ENCODE peak calls at places on chromosome 10, in seven cellular contexts. One of them, this sample, is unnamed.

GRCh38 chr10:35124540-35124939 is 2.1 kb upstream of the CREM start:
- DNase-seq in K562: peak
- DNase-seq in SK-N-SH: no peak
- DNase-seq in HepG2: no peak
- DNase-seq in A549: no peak
- DNase-seq in IMR-90: no peak
- DNase-seq in GM12878: no peak
- DNase-seq in this sample: no peak

GRCh38 chr10:132605390-132605789 is 67.8 kb downstream of the INPP5A start:
- DNase-seq in K562: no peak
- DNase-seq in SK-N-SH: no peak
- DNase-seq in HepG2: no peak
- DNase-seq in A549: no peak
- DNase-seq in IMR-90: no peak
- DNase-seq in GM12878: no peak
- DNase-seq in this sample: no peak

GRCh38 chr10:14648042-14648765 is 126.5 kb downstream of the FAM107B start:
- DNase-seq in K562: no peak
- DNase-seq in SK-N-SH: peak
- DNase-seq in HepG2: no peak
- DNase-seq in A549: no peak
- DNase-seq in IMR-90: peak
- DNase-seq in GM12878: peak
- DNase-seq in this sample: no peak

GRCh38 chr10:98340946-98341345 is 73.0 kb upstream of the LOXL4 start:
- DNase-seq in K562: no peak
- DNase-seq in SK-N-SH: peak
- DNase-seq in HepG2: no peak
- DNase-seq in A549: no peak
- DNase-seq in IMR-90: peak
- DNase-seq in GM12878: no peak
- DNase-seq in this sample: no peak

GRCh38 chr10:133160813-133161471 is 923 bp downstream of the KNDC1 start:
- DNase-seq in K562: no peak
- DNase-seq in SK-N-SH: peak
- DNase-seq in HepG2: no peak
- DNase-seq in A549: no peak
- DNase-seq in IMR-90: no peak
- DNase-seq in GM12878: no peak
- DNase-seq in this sample: no peak

GRCh38 chr10:55627526-55628170 is 733.4 kb downstream of the ZWINT start:
- DNase-seq in K562: no peak
- DNase-seq in SK-N-SH: peak
- DNase-seq in HepG2: no peak
- DNase-seq in A549: no peak
- DNase-seq in IMR-90: no peak
- DNase-seq in GM12878: no peak
- DNase-seq in this sample: peak

GRCh38 chr10:29618341-29619171 is 16.2 kb downstream of the SVIL start:
- DNase-seq in K562: no peak
- DNase-seq in SK-N-SH: no peak
- DNase-seq in HepG2: peak
- DNase-seq in A549: peak
- DNase-seq in IMR-90: peak
- DNase-seq in GM12878: no peak
- DNase-seq in this sample: no peak

GRCh38 chr10:15719899-15720634 is at the start of gene ITGA8:
- DNase-seq in K562: no peak
- DNase-seq in SK-N-SH: peak
- DNase-seq in HepG2: no peak
- DNase-seq in A549: peak
- DNase-seq in IMR-90: no peak
- DNase-seq in GM12878: no peak
- DNase-seq in this sample: no peak

GRCh38 chr10:32256613-32257437 is 90.1 kb downstream of the EPC1 start:
- DNase-seq in K562: peak
- DNase-seq in SK-N-SH: peak
- DNase-seq in HepG2: peak
- DNase-seq in A549: peak
- DNase-seq in IMR-90: peak
- DNase-seq in GM12878: peak
- DNase-seq in this sample: peak

GRCh38 chr10:68171539-68172080 is 60.3 kb downstream of the ATOH7 start:
- DNase-seq in K562: no peak
- DNase-seq in SK-N-SH: no peak
- DNase-seq in HepG2: no peak
- DNase-seq in A549: no peak
- DNase-seq in IMR-90: no peak
- DNase-seq in GM12878: no peak
- DNase-seq in this sample: no peak

GRCh38 chr10:65083222-65083621 is 1562.0 kb downstream of the REEP3 start:
- DNase-seq in K562: no peak
- DNase-seq in SK-N-SH: no peak
- DNase-seq in HepG2: no peak
- DNase-seq in A549: no peak
- DNase-seq in IMR-90: no peak
- DNase-seq in GM12878: no peak
- DNase-seq in this sample: no peak

GRCh38 chr10:5168897-5169296 is 16.1 kb downstream of the AKR1C8 start:
- DNase-seq in K562: no peak
- DNase-seq in SK-N-SH: no peak
- DNase-seq in HepG2: peak
- DNase-seq in A549: no peak
- DNase-seq in IMR-90: no peak
- DNase-seq in GM12878: no peak
- DNase-seq in this sample: no peak

GRCh38 chr10:117534321-117535044 is 8.1 kb upstream of the EMX2 start:
- DNase-seq in K562: no peak
- DNase-seq in SK-N-SH: no peak
- DNase-seq in HepG2: peak
- DNase-seq in A549: no peak
- DNase-seq in IMR-90: no peak
- DNase-seq in GM12878: no peak
- DNase-seq in this sample: no peak

GRCh38 chr10:110411047-110411410 is 86.7 kb upstream of the DUSP5 start:
- DNase-seq in K562: no peak
- DNase-seq in SK-N-SH: no peak
- DNase-seq in HepG2: no peak
- DNase-seq in A549: peak
- DNase-seq in IMR-90: peak
- DNase-seq in GM12878: no peak
- DNase-seq in this sample: no peak

GRCh38 chr10:92279297-92279696 is 11.6 kb downstream of the CPEB3 start:
- DNase-seq in K562: no peak
- DNase-seq in SK-N-SH: no peak
- DNase-seq in HepG2: no peak
- DNase-seq in A549: no peak
- DNase-seq in IMR-90: peak
- DNase-seq in GM12878: no peak
- DNase-seq in this sample: no peak

GRCh38 chr10:24009115-24009514 is 199.8 kb upstream of the KIAA1217 start:
- DNase-seq in K562: no peak
- DNase-seq in SK-N-SH: no peak
- DNase-seq in HepG2: no peak
- DNase-seq in A549: no peak
- DNase-seq in IMR-90: no peak
- DNase-seq in GM12878: no peak
- DNase-seq in this sample: no peak

GRCh38 chr10:113899952-113900598 is 45.6 kb downstream of the NHLRC2 start:
- DNase-seq in K562: no peak
- DNase-seq in SK-N-SH: peak
- DNase-seq in HepG2: no peak
- DNase-seq in A549: no peak
- DNase-seq in IMR-90: no peak
- DNase-seq in GM12878: no peak
- DNase-seq in this sample: no peak

GRCh38 chr10:114711487-114712250 is 53.6 kb upstream of the ABLIM1 start:
- DNase-seq in K562: no peak
- DNase-seq in SK-N-SH: no peak
- DNase-seq in HepG2: no peak
- DNase-seq in A549: no peak
- DNase-seq in IMR-90: no peak
- DNase-seq in GM12878: no peak
- DNase-seq in this sample: no peak

GRCh38 chr10:91043173-91043910 is 122.5 kb upstream of the ANKRD1 start:
- DNase-seq in K562: peak
- DNase-seq in SK-N-SH: peak
- DNase-seq in HepG2: peak
- DNase-seq in A549: peak
- DNase-seq in IMR-90: peak
- DNase-seq in GM12878: peak
- DNase-seq in this sample: no peak

DNA sequence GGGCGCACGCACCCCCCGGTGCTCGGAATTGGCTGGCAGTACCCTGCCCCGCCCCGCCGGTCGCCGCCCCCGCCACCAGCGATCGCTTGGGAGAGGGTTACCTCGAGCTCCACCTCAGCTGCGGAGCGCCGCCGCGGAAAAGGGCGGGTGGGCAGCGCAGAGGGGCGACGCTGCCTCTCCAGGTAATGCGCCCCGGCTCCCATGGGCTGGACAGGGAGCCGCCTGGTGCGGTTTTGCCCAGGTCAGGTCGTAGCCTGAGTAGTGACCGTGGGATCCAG is 1.3 kb downstream of the PFKFB3 start:
- DNase-seq in K562: no peak
- DNase-seq in SK-N-SH: peak
- DNase-seq in HepG2: no peak
- DNase-seq in A549: no peak
- DNase-seq in IMR-90: no peak
- DNase-seq in GM12878: no peak
- DNase-seq in this sample: peak
- TF ChIP-seq RFX5 in K562: no peak
- TF ChIP-seq RFX5 in SK-N-SH: no peak
- TF ChIP-seq RFX5 in HepG2: no peak
- TF ChIP-seq RFX5 in A549: no peak
- TF ChIP-seq RFX5 in IMR-90: no peak
- TF ChIP-seq RFX5 in GM12878: no peak
- TF ChIP-seq RFX5 in this sample: no peak

GRCh38 chr10:89915021-89915420 is 213.6 kb downstream of the KIF20B start:
- DNase-seq in K562: no peak
- DNase-seq in SK-N-SH: no peak
- DNase-seq in HepG2: no peak
- DNase-seq in A549: no peak
- DNase-seq in IMR-90: no peak
- DNase-seq in GM12878: no peak
- DNase-seq in this sample: no peak

GRCh38 chr10:89915970-89916369 is 214.6 kb downstream of the KIF20B start:
- DNase-seq in K562: no peak
- DNase-seq in SK-N-SH: no peak
- DNase-seq in HepG2: no peak
- DNase-seq in A549: no peak
- DNase-seq in IMR-90: no peak
- DNase-seq in GM12878: no peak
- DNase-seq in this sample: no peak

GRCh38 chr10:89921422-89921821 is 220.0 kb downstream of the KIF20B start:
- DNase-seq in K562: no peak
- DNase-seq in SK-N-SH: no peak
- DNase-seq in HepG2: no peak
- DNase-seq in A549: peak
- DNase-seq in IMR-90: no peak
- DNase-seq in GM12878: no peak
- DNase-seq in this sample: no peak

DNA sequence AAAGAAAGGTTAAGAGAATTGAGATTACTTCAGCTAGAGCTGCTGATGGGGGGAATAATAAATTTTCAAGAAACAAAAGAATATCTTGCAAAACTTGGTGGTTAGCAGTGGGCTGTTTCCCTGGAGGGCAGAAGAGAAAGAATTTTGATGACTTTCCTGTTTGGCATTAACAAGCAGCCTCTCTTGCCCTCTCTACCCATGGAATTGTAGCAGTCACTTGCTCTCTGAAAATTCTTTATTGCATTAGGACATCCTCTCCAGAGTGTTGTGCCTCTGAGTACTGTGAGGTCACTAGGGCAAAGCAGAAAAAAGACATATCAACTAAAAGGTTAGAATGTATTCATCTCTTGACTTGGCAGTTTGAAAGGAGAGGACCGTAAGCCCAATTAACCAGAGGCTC is 215.1 kb downstream of the KIF20B start:
- DNase-seq in K562: no peak
- DNase-seq in SK-N-SH: no peak
- DNase-seq in HepG2: no peak
- DNase-seq in A549: no peak
- DNase-seq in IMR-90: no peak
- DNase-seq in GM12878: no peak
- DNase-seq in this sample: no peak
- TF ChIP-seq RFX5 in K562: no peak
- TF ChIP-seq RFX5 in SK-N-SH: no peak
- TF ChIP-seq RFX5 in HepG2: no peak
- TF ChIP-seq RFX5 in A549: no peak
- TF ChIP-seq RFX5 in IMR-90: no peak
- TF ChIP-seq RFX5 in GM12878: no peak
- TF ChIP-seq RFX5 in this sample: no peak

GRCh38 chr10:104150206-104150605 is 28.2 kb downstream of the SFR1 start:
- DNase-seq in K562: no peak
- DNase-seq in SK-N-SH: no peak
- DNase-seq in HepG2: no peak
- DNase-seq in A549: no peak
- DNase-seq in IMR-90: peak
- DNase-seq in GM12878: no peak
- DNase-seq in this sample: no peak

GRCh38 chr10:104151737-104152136 is 29.8 kb downstream of the SFR1 start:
- DNase-seq in K562: no peak
- DNase-seq in SK-N-SH: no peak
- DNase-seq in HepG2: no peak
- DNase-seq in A549: no peak
- DNase-seq in IMR-90: no peak
- DNase-seq in GM12878: no peak
- DNase-seq in this sample: no peak

GRCh38 chr10:104155591-104155990 is 33.6 kb downstream of the SFR1 start:
- DNase-seq in K562: no peak
- DNase-seq in SK-N-SH: no peak
- DNase-seq in HepG2: no peak
- DNase-seq in A549: no peak
- DNase-seq in IMR-90: no peak
- DNase-seq in GM12878: no peak
- DNase-seq in this sample: no peak
- TF ChIP-seq RFX5 in K562: no peak
- TF ChIP-seq RFX5 in SK-N-SH: no peak
- TF ChIP-seq RFX5 in HepG2: no peak
- TF ChIP-seq RFX5 in A549: no peak
- TF ChIP-seq RFX5 in IMR-90: no peak
- TF ChIP-seq RFX5 in GM12878: no peak
- TF ChIP-seq RFX5 in this sample: no peak

DNA sequence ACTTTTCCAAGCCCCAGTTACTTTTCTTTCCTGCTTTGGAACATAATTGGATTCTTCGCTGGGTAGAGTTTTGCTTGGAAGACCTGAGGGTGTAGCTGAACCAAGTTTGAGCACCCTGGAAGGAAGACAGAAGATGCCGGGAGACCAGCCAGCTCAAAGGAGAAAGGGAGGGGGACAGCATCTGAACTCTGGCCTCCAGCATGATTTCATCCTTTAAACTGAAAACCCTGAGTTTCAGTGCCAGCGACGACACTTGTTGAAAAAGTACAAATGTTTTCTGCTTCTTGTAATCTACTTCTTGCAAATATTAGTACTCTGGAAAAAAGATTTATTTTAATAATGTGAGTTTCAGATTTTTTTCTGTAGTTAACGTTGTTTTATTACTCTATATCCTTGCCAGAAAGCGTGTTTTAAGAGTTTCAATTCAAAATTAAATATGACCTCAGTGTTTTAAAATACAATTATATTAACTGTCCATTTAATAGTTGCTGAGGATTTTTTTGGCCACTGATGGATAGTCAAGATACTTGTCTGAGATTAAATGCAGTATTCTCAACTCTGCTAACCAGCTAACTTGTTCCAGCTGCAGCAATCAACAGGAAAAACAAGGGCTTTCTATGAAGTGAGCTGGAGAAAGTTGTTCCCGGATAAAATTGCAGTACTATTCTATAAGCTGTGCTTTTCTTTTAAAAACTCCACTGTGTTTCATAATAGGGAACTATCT is 227.8 kb downstream of the MGMT start:
- DNase-seq in K562: no peak
- DNase-seq in SK-N-SH: no peak
- DNase-seq in HepG2: no peak
- DNase-seq in A549: no peak
- DNase-seq in IMR-90: no peak
- DNase-seq in GM12878: no peak
- DNase-seq in this sample: no peak
- TF ChIP-seq RFX5 in K562: no peak
- TF ChIP-seq RFX5 in SK-N-SH: no peak
- TF ChIP-seq RFX5 in HepG2: no peak
- TF ChIP-seq RFX5 in A549: no peak
- TF ChIP-seq RFX5 in IMR-90: no peak
- TF ChIP-seq RFX5 in GM12878: no peak
- TF ChIP-seq RFX5 in this sample: no peak

This sample was measured in H1.